ENCODE peak calls at places on chromosomes 5 and 9, in seven cellular contexts. U, R, G, B, W, P and T are unnamed samples.

GRCh38 chr5:116576043-116576713 is 1.6 kb upstream of the SEMA6A start:
- DNase-seq in U (peak), R (peak), G (no peak), B (peak), W (peak), P (peak), T (no peak)

GRCh38 chr9:32886021-32886420 is 102.7 kb downstream of the TMEM215 start:
- DNase-seq in U (no peak), R (no peak), G (no peak), B (no peak), W (no peak), P (no peak), T (no peak)

GRCh38 chr5:78275998-78276543 is 18.4 kb downstream of the AP3B1 start:
- DNase-seq in U (no peak), R (peak), G (no peak), B (no peak), W (no peak), P (no peak), T (no peak)

GRCh38 chr5:169415948-169416347 is 115.0 kb upstream of the SLIT3 start:
- DNase-seq in U (no peak), R (no peak), G (no peak), B (no peak), W (no peak), P (no peak), T (no peak)

GRCh38 chr5:150497274-150497988 is 10.5 kb upstream of the NDST1 start:
- DNase-seq in U (no peak), R (peak), G (no peak), B (peak), W (peak), P (no peak), T (no peak)

GRCh38 chr5:69206528-69207190 is 17.3 kb downstream of the CENPH start:
- DNase-seq in U (no peak), R (peak), G (no peak), B (peak), W (no peak), P (no peak), T (no peak)

GRCh38 chr9:70964861-70965260 is 156.6 kb downstream of the TRPM3 start:
- DNase-seq in U (no peak), R (no peak), G (no peak), B (no peak), W (no peak), P (no peak), T (no peak)

GRCh38 chr5:177325868-177326381 is 14.2 kb upstream of the MXD3 start:
- DNase-seq in U (no peak), R (peak), G (no peak), B (no peak), W (peak), P (no peak), T (no peak)

GRCh38 chr5:54764691-54765090 is 220.7 kb downstream of the ESM1 start:
- DNase-seq in U (no peak), R (peak), G (no peak), B (no peak), W (no peak), P (no peak), T (no peak)

GRCh38 chr9:85727500-85727899 is 14.3 kb downstream of the AGTPBP1 start:
- DNase-seq in U (no peak), R (no peak), G (no peak), B (no peak), W (no peak), P (no peak), T (no peak)

GRCh38 chr5:68217476-68217984 is 2.0 kb downstream of the PIK3R1 start:
- DNase-seq in U (no peak), R (peak), G (no peak), B (no peak), W (peak), P (no peak), T (no peak)

GRCh38 chr5:139636975-139637408 is 11.2 kb upstream of the CXXC5 start:
- DNase-seq in U (no peak), R (peak), G (no peak), B (peak), W (no peak), P (no peak), T (no peak)

GRCh38 chr5:132428147-132428482 is 58.6 kb downstream of the SLC22A5 start:
- DNase-seq in U (no peak), R (no peak), G (no peak), B (no peak), W (no peak), P (no peak), T (no peak)

GRCh38 chr5:133977858-133978257 is 9.4 kb upstream of the C5orf15 start:
- DNase-seq in U (no peak), R (peak), G (no peak), B (peak), W (no peak), P (no peak), T (no peak)

GRCh38 chr5:82046268-82046621 is 74.4 kb downstream of the ATG10 start:
- DNase-seq in U (no peak), R (no peak), G (no peak), B (no peak), W (no peak), P (no peak), T (no peak)

GRCh38 chr9:124074746-124075145 is 63.2 kb downstream of the LHX2 start:
- DNase-seq in U (no peak), R (no peak), G (no peak), B (no peak), W (no peak), P (no peak), T (no peak)

GRCh38 chr5:91207248-91207647 is 175.9 kb downstream of the ARRDC3 start:
- DNase-seq in U (no peak), R (peak), G (no peak), B (peak), W (no peak), P (no peak), T (no peak)

GRCh38 chr9:124164800-124165199 is 92.9 kb upstream of the NEK6 start:
- DNase-seq in U (no peak), R (no peak), G (no peak), B (no peak), W (no peak), P (no peak), T (no peak)

GRCh38 chr5:141513627-141514329 is 24.9 kb downstream of the PCDHGC5 start:
- DNase-seq in U (no peak), R (peak), G (no peak), B (peak), W (peak), P (peak), T (no peak)

GRCh38 chr5:169020102-169020501 is 280.8 kb downstream of the SLIT3 start:
- DNase-seq in U (peak), R (no peak), G (no peak), B (peak), W (no peak), P (no peak), T (no peak)

GRCh38 chr9:36149197-36149596 is 12.7 kb downstream of the GLIPR2 start:
- DNase-seq in U (no peak), R (peak), G (no peak), B (no peak), W (peak), P (no peak), T (no peak)

GRCh38 chr9:94783121-94783664 is 56.7 kb downstream of the AOPEP start:
- DNase-seq in U (no peak), R (peak), G (peak), B (peak), W (peak), P (peak), T (peak)

GRCh38 chr9:126450537-126451205 is 124.0 kb downstream of the MVB12B start:
- DNase-seq in U (no peak), R (no peak), G (no peak), B (no peak), W (no peak), P (no peak), T (no peak)

GRCh38 chr5:27353970-27354369 is 315.6 kb upstream of the CDH9 start:
- DNase-seq in U (no peak), R (no peak), G (no peak), B (no peak), W (no peak), P (no peak), T (no peak)

GRCh38 chr9:79222483-79222882 is 349.3 kb upstream of the TLE4 start:
- DNase-seq in U (no peak), R (no peak), G (no peak), B (peak), W (no peak), P (no peak), T (no peak)

GRCh38 chr5:54738118-54738972 is 220.8 kb downstream of the SNX18 start:
- DNase-seq in U (peak), R (peak), G (no peak), B (peak), W (peak), P (no peak), T (no peak)

GRCh38 chr9:38263534-38263933 is 129.0 kb upstream of the ALDH1B1 start:
- DNase-seq in U (no peak), R (peak), G (peak), B (peak), W (no peak), P (no peak), T (no peak)

GRCh38 chr5:14178671-14179211 is 35.6 kb downstream of the TRIO start:
- DNase-seq in U (no peak), R (peak), G (no peak), B (peak), W (no peak), P (no peak), T (no peak)

GRCh38 chr9:124576751-124577150 is 69.6 kb upstream of the NR5A1 start:
- DNase-seq in U (no peak), R (no peak), G (no peak), B (no peak), W (no peak), P (no peak), T (no peak)

GRCh38 chr9:129203556-129203909 is 25.5 kb upstream of the IER5L start:
- DNase-seq in U (no peak), R (no peak), G (no peak), B (no peak), W (no peak), P (no peak), T (no peak)

GRCh38 chr5:153551537-153552079 is 61.1 kb downstream of the GRIA1 start:
- DNase-seq in U (no peak), R (peak), G (no peak), B (peak), W (no peak), P (no peak), T (no peak)